ENCODE peak calls at places on chromosomes 12 and 14, in nine cellular contexts. One of them, this sample, is unnamed.

GRCh38 chr14:62244221-62244620 is 482.0 kb downstream of the SNAPC1 start:
- DNase-seq in T-helper 9 cell: no peak
- DNase-seq in NCI-H774: no peak
- DNase-seq in ovary: no peak
- DNase-seq in GM10248: no peak
- DNase-seq in GM06990: no peak
- DNase-seq in activated CD4-positive, alpha-beta T cell treated with anti-CD3 and anti-CD28 coated beads, Interleukin-2, amount 50 U/mL, for 24 hours: no peak
- DNase-seq in NCI-H1105: no peak
- DNase-seq in LHCN-M2: no peak
- DNase-seq in this sample: no peak

GRCh38 chr12:105444050-105444808 is 113.7 kb downstream of the C12orf75 start:
- DNase-seq in T-helper 9 cell: no peak
- DNase-seq in NCI-H774: no peak
- DNase-seq in ovary: no peak
- DNase-seq in GM10248: no peak
- DNase-seq in GM06990: no peak
- DNase-seq in activated CD4-positive, alpha-beta T cell treated with anti-CD3 and anti-CD28 coated beads, Interleukin-2, amount 50 U/mL, for 24 hours: no peak
- DNase-seq in NCI-H1105: no peak
- DNase-seq in LHCN-M2: no peak
- DNase-seq in this sample: no peak

GRCh38 chr12:6547987-6548386 is 7.9 kb downstream of the IFFO1 start:
- DNase-seq in T-helper 9 cell: no peak
- DNase-seq in NCI-H774: no peak
- DNase-seq in ovary: peak
- DNase-seq in GM10248: no peak
- DNase-seq in GM06990: no peak
- DNase-seq in activated CD4-positive, alpha-beta T cell treated with anti-CD3 and anti-CD28 coated beads, Interleukin-2, amount 50 U/mL, for 24 hours: no peak
- DNase-seq in NCI-H1105: no peak
- DNase-seq in LHCN-M2: peak
- DNase-seq in this sample: no peak

GRCh38 chr14:50978888-50979287 is 34.6 kb upstream of the PYGL start:
- DNase-seq in T-helper 9 cell: no peak
- DNase-seq in NCI-H774: no peak
- DNase-seq in ovary: no peak
- DNase-seq in GM10248: peak
- DNase-seq in GM06990: peak
- DNase-seq in activated CD4-positive, alpha-beta T cell treated with anti-CD3 and anti-CD28 coated beads, Interleukin-2, amount 50 U/mL, for 24 hours: no peak
- DNase-seq in NCI-H1105: no peak
- DNase-seq in LHCN-M2: no peak
- DNase-seq in this sample: no peak

GRCh38 chr12:25699454-25699853 is 146.4 kb upstream of the LMNTD1 start:
- DNase-seq in T-helper 9 cell: no peak
- DNase-seq in NCI-H774: no peak
- DNase-seq in ovary: no peak
- DNase-seq in GM10248: no peak
- DNase-seq in GM06990: no peak
- DNase-seq in activated CD4-positive, alpha-beta T cell treated with anti-CD3 and anti-CD28 coated beads, Interleukin-2, amount 50 U/mL, for 24 hours: no peak
- DNase-seq in NCI-H1105: no peak
- DNase-seq in LHCN-M2: peak
- DNase-seq in this sample: no peak

GRCh38 chr14:52706286-52706685 is 714 bp upstream of the PSMC6 start:
- DNase-seq in T-helper 9 cell: peak
- DNase-seq in NCI-H774: no peak
- DNase-seq in ovary: no peak
- DNase-seq in GM10248: peak
- DNase-seq in GM06990: no peak
- DNase-seq in activated CD4-positive, alpha-beta T cell treated with anti-CD3 and anti-CD28 coated beads, Interleukin-2, amount 50 U/mL, for 24 hours: peak
- DNase-seq in NCI-H1105: no peak
- DNase-seq in LHCN-M2: peak
- DNase-seq in this sample: no peak

GRCh38 chr12:124837958-124838803 is 25.5 kb downstream of the SCARB1 start:
- DNase-seq in T-helper 9 cell: no peak
- DNase-seq in NCI-H774: peak
- DNase-seq in ovary: peak
- DNase-seq in GM10248: no peak
- DNase-seq in GM06990: no peak
- DNase-seq in activated CD4-positive, alpha-beta T cell treated with anti-CD3 and anti-CD28 coated beads, Interleukin-2, amount 50 U/mL, for 24 hours: no peak
- DNase-seq in NCI-H1105: no peak
- DNase-seq in LHCN-M2: peak
- DNase-seq in this sample: no peak

GRCh38 chr12:116384629-116385485 is 107.4 kb upstream of the MED13L start:
- DNase-seq in T-helper 9 cell: no peak
- DNase-seq in NCI-H774: peak
- DNase-seq in ovary: no peak
- DNase-seq in GM10248: peak
- DNase-seq in GM06990: no peak
- DNase-seq in activated CD4-positive, alpha-beta T cell treated with anti-CD3 and anti-CD28 coated beads, Interleukin-2, amount 50 U/mL, for 24 hours: no peak
- DNase-seq in NCI-H1105: peak
- DNase-seq in LHCN-M2: peak
- DNase-seq in this sample: no peak

GRCh38 chr12:66203820-66204219 is 14.8 kb downstream of the IRAK3 start:
- DNase-seq in T-helper 9 cell: no peak
- DNase-seq in NCI-H774: no peak
- DNase-seq in ovary: no peak
- DNase-seq in GM10248: no peak
- DNase-seq in GM06990: no peak
- DNase-seq in activated CD4-positive, alpha-beta T cell treated with anti-CD3 and anti-CD28 coated beads, Interleukin-2, amount 50 U/mL, for 24 hours: peak
- DNase-seq in NCI-H1105: no peak
- DNase-seq in LHCN-M2: no peak
- DNase-seq in this sample: no peak

GRCh38 chr14:27199272-27199671 is 601.4 kb upstream of the NOVA1 start:
- DNase-seq in T-helper 9 cell: no peak
- DNase-seq in NCI-H774: no peak
- DNase-seq in ovary: no peak
- DNase-seq in GM10248: no peak
- DNase-seq in GM06990: no peak
- DNase-seq in activated CD4-positive, alpha-beta T cell treated with anti-CD3 and anti-CD28 coated beads, Interleukin-2, amount 50 U/mL, for 24 hours: no peak
- DNase-seq in NCI-H1105: no peak
- DNase-seq in LHCN-M2: no peak
- DNase-seq in this sample: no peak

GRCh38 chr14:64293976-64294671 is at the start of gene ESR2:
- DNase-seq in T-helper 9 cell: peak
- DNase-seq in NCI-H774: no peak
- DNase-seq in ovary: peak
- DNase-seq in GM10248: peak
- DNase-seq in GM06990: peak
- DNase-seq in activated CD4-positive, alpha-beta T cell treated with anti-CD3 and anti-CD28 coated beads, Interleukin-2, amount 50 U/mL, for 24 hours: no peak
- DNase-seq in NCI-H1105: peak
- DNase-seq in LHCN-M2: no peak
- DNase-seq in this sample: peak

GRCh38 chr12:4939418-4940023 is 29.8 kb downstream of the KCNA1 start:
- DNase-seq in T-helper 9 cell: no peak
- DNase-seq in NCI-H774: peak
- DNase-seq in ovary: no peak
- DNase-seq in GM10248: no peak
- DNase-seq in GM06990: no peak
- DNase-seq in activated CD4-positive, alpha-beta T cell treated with anti-CD3 and anti-CD28 coated beads, Interleukin-2, amount 50 U/mL, for 24 hours: no peak
- DNase-seq in NCI-H1105: peak
- DNase-seq in LHCN-M2: no peak
- DNase-seq in this sample: no peak